ENCODE peak calls at places on chromosomes 5 and 9, in four cellular contexts. S is transverse colon, W is GM12891, F is uterus. T is an unnamed sample.

GRCh38 chr5:137265457-137265856 is 233.7 kb downstream of the SPOCK1 start:
- DNase-seq in S (no peak), W (no peak), F (no peak), T (no peak)

GRCh38 chr5:147949711-147950573 is 43.6 kb upstream of the C5orf46 start:
- DNase-seq in S (no peak), W (no peak), F (no peak), T (peak)

GRCh38 chr5:14178671-14179211 is 35.6 kb downstream of the TRIO start:
- DNase-seq in S (no peak), W (no peak), F (no peak), T (no peak)

GRCh38 chr5:127072861-127073846 is at the start of gene C5orf63:
- DNase-seq in S (peak), W (peak), F (peak), T (peak)

GRCh38 chr5:40381676-40382363 is 297.9 kb upstream of the PTGER4 start:
- DNase-seq in S (no peak), W (no peak), F (no peak), T (no peak)

GRCh38 chr5:167699434-167699833 is 592.0 kb upstream of the WWC1 start:
- DNase-seq in S (no peak), W (no peak), F (no peak), T (peak)

GRCh38 chr5:7908317-7908716 is 39.4 kb downstream of the MTRR start:
- DNase-seq in S (no peak), W (no peak), F (no peak), T (no peak)

GRCh38 chr9:115548826-115549225 is 430.9 kb upstream of the TNC start:
- DNase-seq in S (no peak), W (no peak), F (no peak), T (no peak)

GRCh38 chr5:177365845-177366527 is 8.3 kb downstream of the RGS14 start:
- DNase-seq in S (no peak), W (no peak), F (no peak), T (no peak)

GRCh38 chr5:72324186-72324825 is 4.1 kb downstream of the PTCD2 start:
- DNase-seq in S (no peak), W (no peak), F (no peak), T (no peak)

GRCh38 chr5:39108987-39109386 is 34.8 kb upstream of the RICTOR start:
- DNase-seq in S (no peak), W (no peak), F (no peak), T (peak)

GRCh38 chr5:17022296-17022695 is 86.2 kb upstream of the MYO10 start:
- DNase-seq in S (no peak), W (no peak), F (no peak), T (no peak)

GRCh38 chr5:149646564-149646963 is 65.3 kb downstream of the ARHGEF37 start:
- DNase-seq in S (no peak), W (no peak), F (no peak), T (no peak)

GRCh38 chr5:34790087-34790486 is 48.9 kb upstream of the TTC23L start:
- DNase-seq in S (no peak), W (no peak), F (no peak), T (no peak)

GRCh38 chr5:67193479-67193878 is 3.1 kb downstream of the CD180 start:
- DNase-seq in S (no peak), W (no peak), F (no peak), T (no peak)

GRCh38 chr9:133242241-133242640 is 32.8 kb downstream of the ABO start:
- DNase-seq in S (no peak), W (no peak), F (no peak), T (no peak)

GRCh38 chr9:133238851-133239532 is 29.9 kb upstream of the OBP2B start:
- DNase-seq in S (peak), W (peak), F (peak), T (peak)

GRCh38 chr9:133246507-133247390 is 28.3 kb downstream of the ABO start:
- DNase-seq in S (no peak), W (no peak), F (no peak), T (no peak)

GRCh38 chr9:133239533-133240090 is 30.6 kb upstream of the OBP2B start:
- DNase-seq in S (peak), W (no peak), F (no peak), T (no peak)

DNA sequence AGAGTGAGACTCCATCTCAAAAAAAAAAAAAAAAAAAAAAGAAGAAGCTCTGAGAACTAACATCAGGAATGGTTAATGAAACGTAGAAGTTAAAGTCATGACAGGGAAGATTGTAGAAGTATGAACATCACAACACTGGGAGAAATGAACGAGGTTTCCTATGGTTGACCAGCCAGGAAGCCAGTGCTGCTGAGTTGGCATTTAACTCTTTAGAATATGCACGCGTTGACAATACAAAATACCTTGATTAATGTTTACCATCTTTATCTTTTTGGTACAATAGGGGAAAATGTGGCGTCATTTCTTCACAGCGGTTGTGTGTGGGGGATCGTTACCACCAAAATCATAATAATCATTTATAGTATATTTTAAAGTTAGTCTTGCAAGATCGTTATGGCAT is 32.0 kb downstream of the ABO start:
- DNase-seq in S (no peak), W (no peak), F (no peak), T (no peak)
- TF ChIP-seq POLR2A in S (no peak), W (no peak), F (no peak), T (no peak)

GRCh38 chr9:112104401-112104800 is 70.7 kb downstream of the SUSD1 start:
- DNase-seq in S (no peak), W (no peak), F (no peak), T (no peak)
- TF ChIP-seq POLR2A in S (no peak), W (no peak), F (no peak), T (no peak)

GRCh38 chr9:83219154-83219923 is 156.4 kb upstream of the RASEF start:
- DNase-seq in S (peak), W (no peak), F (peak), T (peak)
- TF ChIP-seq POLR2A in S (no peak), W (no peak), F (peak), T (no peak)

GRCh38 chr5:31921852-31922305 is 252.2 kb downstream of the GOLPH3 start:
- DNase-seq in S (no peak), W (no peak), F (no peak), T (no peak)
- TF ChIP-seq POLR2A in S (no peak), W (no peak), F (no peak), T (no peak)

GRCh38 chr9:35812025-35812602 is at the start of gene SPAG8:
- DNase-seq in S (peak), W (peak), F (peak), T (peak)
- TF ChIP-seq POLR2A in S (peak), W (no peak), F (peak), T (peak)

DNA sequence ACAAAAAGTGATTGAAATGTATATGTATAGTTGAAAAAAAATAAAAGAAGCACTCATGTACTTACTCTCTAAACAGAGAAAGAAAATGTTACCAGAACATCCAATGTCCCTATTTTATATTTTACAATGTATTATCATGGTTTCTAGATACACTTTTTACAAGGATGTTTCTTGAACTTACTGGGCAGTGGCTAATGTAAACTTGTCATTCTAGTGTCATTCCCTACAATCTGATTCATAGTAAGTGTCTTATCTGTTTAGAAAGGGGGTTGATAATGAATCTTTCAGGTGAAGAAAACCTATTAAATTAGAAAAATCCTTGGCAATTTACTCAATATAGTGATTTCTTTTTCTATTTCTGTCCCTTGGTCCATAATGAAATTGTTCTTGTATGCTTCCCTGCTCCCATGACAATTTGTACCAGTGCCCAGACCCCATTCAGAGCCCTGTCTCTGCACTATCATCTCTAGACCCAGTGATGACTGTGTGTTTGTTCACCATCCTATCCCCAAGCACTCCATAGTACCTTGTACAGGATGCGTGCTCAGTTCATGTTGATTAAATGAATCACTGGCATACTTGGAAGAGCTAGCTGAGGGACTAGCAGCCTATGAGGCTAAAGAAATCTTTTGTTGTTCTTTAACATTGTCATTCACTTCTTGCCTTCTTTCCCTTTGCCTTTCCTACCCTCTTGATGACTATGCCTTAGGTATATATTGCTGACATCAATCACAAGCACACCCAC is 101.2 kb downstream of the HMHB1 start:
- DNase-seq in S (no peak), W (no peak), F (no peak), T (no peak)
- TF ChIP-seq POLR2A in S (no peak), W (no peak), F (no peak), T (no peak)

GRCh38 chr9:126491256-126491879 is 122.4 kb upstream of the LMX1B start:
- DNase-seq in S (peak), W (no peak), F (peak), T (peak)
- TF ChIP-seq POLR2A in S (no peak), W (no peak), F (no peak), T (no peak)

DNA sequence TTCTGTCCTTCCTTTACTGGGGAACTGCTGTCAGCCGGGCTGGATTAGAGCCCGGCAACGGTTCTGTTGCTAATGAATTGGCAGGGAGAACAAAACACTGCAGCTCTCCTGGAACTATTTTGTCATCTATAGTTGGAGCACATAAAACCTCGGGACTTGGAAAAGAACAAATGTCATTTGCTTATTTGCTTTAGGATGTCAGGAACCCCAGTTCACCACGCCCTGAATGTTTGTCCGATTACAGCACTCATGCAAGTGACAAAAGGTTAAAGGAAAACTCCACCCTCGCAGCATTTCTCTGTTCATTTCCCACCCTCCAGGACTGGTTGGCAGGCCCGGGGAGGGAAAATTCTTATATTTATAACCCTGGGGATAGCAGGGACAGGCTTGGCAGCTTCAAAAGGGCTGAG is 66.5 kb upstream of the PLPP1 start:
- DNase-seq in S (peak), W (no peak), F (peak), T (no peak)
- TF ChIP-seq POLR2A in S (peak), W (no peak), F (no peak), T (no peak)